ENCODE peak calls at places on chromosomes 5 and 9, in eight cellular contexts. One of them, this sample, is unnamed.

GRCh38 chr9:24257726-24258125 is 288.0 kb downstream of the IZUMO3 start:
- DNase-seq in A549: no peak
- DNase-seq in progenitor cell of endocrine pancreas: no peak
- DNase-seq in colonic mucosa: no peak
- DNase-seq in astrocyte of the spinal cord: peak
- DNase-seq in heart right ventricle: no peak
- DNase-seq in HFF-Myc: no peak
- DNase-seq in CD8-positive, alpha-beta T cell: no peak
- DNase-seq in this sample: no peak

GRCh38 chr9:115758441-115758840 is 395.1 kb upstream of the PAPPA start:
- DNase-seq in A549: no peak
- DNase-seq in progenitor cell of endocrine pancreas: no peak
- DNase-seq in colonic mucosa: no peak
- DNase-seq in astrocyte of the spinal cord: no peak
- DNase-seq in heart right ventricle: no peak
- DNase-seq in HFF-Myc: no peak
- DNase-seq in CD8-positive, alpha-beta T cell: no peak
- DNase-seq in this sample: no peak

GRCh38 chr9:41229408-41230401 is 40.6 kb upstream of the ZNG1F start:
- DNase-seq in A549: peak
- DNase-seq in progenitor cell of endocrine pancreas: no peak
- DNase-seq in colonic mucosa: no peak
- DNase-seq in astrocyte of the spinal cord: peak
- DNase-seq in heart right ventricle: no peak
- DNase-seq in HFF-Myc: no peak
- DNase-seq in CD8-positive, alpha-beta T cell: no peak
- DNase-seq in this sample: no peak

GRCh38 chr9:107751522-107752235 is 262.1 kb upstream of the KLF4 start:
- DNase-seq in A549: peak
- DNase-seq in progenitor cell of endocrine pancreas: no peak
- DNase-seq in colonic mucosa: peak
- DNase-seq in astrocyte of the spinal cord: peak
- DNase-seq in heart right ventricle: no peak
- DNase-seq in HFF-Myc: no peak
- DNase-seq in CD8-positive, alpha-beta T cell: no peak
- DNase-seq in this sample: peak

GRCh38 chr9:116715751-116716150 is 28.6 kb downstream of the TRIM32 start:
- DNase-seq in A549: no peak
- DNase-seq in progenitor cell of endocrine pancreas: no peak
- DNase-seq in colonic mucosa: no peak
- DNase-seq in astrocyte of the spinal cord: no peak
- DNase-seq in heart right ventricle: no peak
- DNase-seq in HFF-Myc: no peak
- DNase-seq in CD8-positive, alpha-beta T cell: no peak
- DNase-seq in this sample: no peak

GRCh38 chr9:70480405-70480980 is 66.0 kb upstream of the KLF9 start:
- DNase-seq in A549: no peak
- DNase-seq in progenitor cell of endocrine pancreas: no peak
- DNase-seq in colonic mucosa: peak
- DNase-seq in astrocyte of the spinal cord: peak
- DNase-seq in heart right ventricle: peak
- DNase-seq in HFF-Myc: no peak
- DNase-seq in CD8-positive, alpha-beta T cell: no peak
- DNase-seq in this sample: peak

GRCh38 chr9:38162332-38162985 is 93.4 kb upstream of the SHB start:
- DNase-seq in A549: no peak
- DNase-seq in progenitor cell of endocrine pancreas: no peak
- DNase-seq in colonic mucosa: no peak
- DNase-seq in astrocyte of the spinal cord: no peak
- DNase-seq in heart right ventricle: no peak
- DNase-seq in HFF-Myc: no peak
- DNase-seq in CD8-positive, alpha-beta T cell: no peak
- DNase-seq in this sample: no peak

GRCh38 chr9:81716409-81716808 is 27.1 kb upstream of the TLE1 start:
- DNase-seq in A549: no peak
- DNase-seq in progenitor cell of endocrine pancreas: no peak
- DNase-seq in colonic mucosa: peak
- DNase-seq in astrocyte of the spinal cord: no peak
- DNase-seq in heart right ventricle: no peak
- DNase-seq in HFF-Myc: no peak
- DNase-seq in CD8-positive, alpha-beta T cell: no peak
- DNase-seq in this sample: no peak

GRCh38 chr5:142397178-142397577 is 72.4 kb upstream of the SPRY4 start:
- DNase-seq in A549: no peak
- DNase-seq in progenitor cell of endocrine pancreas: no peak
- DNase-seq in colonic mucosa: no peak
- DNase-seq in astrocyte of the spinal cord: no peak
- DNase-seq in heart right ventricle: no peak
- DNase-seq in HFF-Myc: no peak
- DNase-seq in CD8-positive, alpha-beta T cell: no peak
- DNase-seq in this sample: no peak

GRCh38 chr9:76996700-76997099 is 22.8 kb upstream of the FOXB2 start:
- DNase-seq in A549: peak
- DNase-seq in progenitor cell of endocrine pancreas: no peak
- DNase-seq in colonic mucosa: no peak
- DNase-seq in astrocyte of the spinal cord: no peak
- DNase-seq in heart right ventricle: peak
- DNase-seq in HFF-Myc: no peak
- DNase-seq in CD8-positive, alpha-beta T cell: no peak
- DNase-seq in this sample: peak
- TF ChIP-seq CTCF in A549: peak
- TF ChIP-seq CTCF in progenitor cell of endocrine pancreas: peak
- TF ChIP-seq CTCF in colonic mucosa: peak
- TF ChIP-seq CTCF in astrocyte of the spinal cord: peak
- TF ChIP-seq CTCF in heart right ventricle: peak
- TF ChIP-seq CTCF in HFF-Myc: peak
- TF ChIP-seq CTCF in CD8-positive, alpha-beta T cell: no peak
- TF ChIP-seq CTCF in this sample: peak

GRCh38 chr5:136780518-136780917 is 415.2 kb upstream of the TRPC7 start:
- DNase-seq in A549: peak
- DNase-seq in progenitor cell of endocrine pancreas: no peak
- DNase-seq in colonic mucosa: no peak
- DNase-seq in astrocyte of the spinal cord: no peak
- DNase-seq in heart right ventricle: no peak
- DNase-seq in HFF-Myc: no peak
- DNase-seq in CD8-positive, alpha-beta T cell: no peak
- DNase-seq in this sample: no peak
- TF ChIP-seq CTCF in A549: peak
- TF ChIP-seq CTCF in progenitor cell of endocrine pancreas: no peak
- TF ChIP-seq CTCF in colonic mucosa: no peak
- TF ChIP-seq CTCF in astrocyte of the spinal cord: no peak
- TF ChIP-seq CTCF in heart right ventricle: no peak
- TF ChIP-seq CTCF in HFF-Myc: no peak
- TF ChIP-seq CTCF in CD8-positive, alpha-beta T cell: no peak
- TF ChIP-seq CTCF in this sample: no peak

DNA sequence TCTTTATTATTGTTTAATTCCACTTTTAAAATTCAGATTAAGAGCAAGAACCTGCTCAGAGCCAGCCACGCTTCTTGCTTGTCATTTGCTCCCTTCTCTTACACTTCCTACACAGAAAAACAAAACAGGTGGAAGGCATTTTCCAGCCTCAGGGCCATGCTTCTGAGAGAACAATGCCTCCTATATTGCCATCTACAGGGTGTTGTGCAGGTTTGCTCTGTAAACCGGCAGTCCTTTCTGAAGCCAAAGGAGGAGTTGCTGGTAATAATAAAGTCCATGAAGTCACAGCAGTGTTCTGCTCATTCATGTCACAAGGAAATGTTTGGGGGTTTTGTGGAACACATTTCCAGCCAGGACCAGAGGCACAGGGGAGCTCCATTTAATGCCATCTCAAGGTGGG is 16.1 kb upstream of the PRLR start:
- DNase-seq in A549: no peak
- DNase-seq in progenitor cell of endocrine pancreas: no peak
- DNase-seq in colonic mucosa: peak
- DNase-seq in astrocyte of the spinal cord: no peak
- DNase-seq in heart right ventricle: no peak
- DNase-seq in HFF-Myc: no peak
- DNase-seq in CD8-positive, alpha-beta T cell: no peak
- DNase-seq in this sample: no peak
- TF ChIP-seq CTCF in A549: no peak
- TF ChIP-seq CTCF in progenitor cell of endocrine pancreas: peak
- TF ChIP-seq CTCF in colonic mucosa: peak
- TF ChIP-seq CTCF in astrocyte of the spinal cord: no peak
- TF ChIP-seq CTCF in heart right ventricle: no peak
- TF ChIP-seq CTCF in HFF-Myc: no peak
- TF ChIP-seq CTCF in CD8-positive, alpha-beta T cell: no peak
- TF ChIP-seq CTCF in this sample: no peak

GRCh38 chr9:119701651-119702050 is 332.4 kb upstream of the BRINP1 start:
- DNase-seq in A549: no peak
- DNase-seq in progenitor cell of endocrine pancreas: no peak
- DNase-seq in colonic mucosa: no peak
- DNase-seq in astrocyte of the spinal cord: no peak
- DNase-seq in heart right ventricle: no peak
- DNase-seq in HFF-Myc: no peak
- DNase-seq in CD8-positive, alpha-beta T cell: no peak
- DNase-seq in this sample: no peak
- TF ChIP-seq CTCF in A549: no peak
- TF ChIP-seq CTCF in progenitor cell of endocrine pancreas: no peak
- TF ChIP-seq CTCF in colonic mucosa: no peak
- TF ChIP-seq CTCF in astrocyte of the spinal cord: no peak
- TF ChIP-seq CTCF in heart right ventricle: no peak
- TF ChIP-seq CTCF in HFF-Myc: no peak
- TF ChIP-seq CTCF in CD8-positive, alpha-beta T cell: no peak
- TF ChIP-seq CTCF in this sample: no peak

DNA sequence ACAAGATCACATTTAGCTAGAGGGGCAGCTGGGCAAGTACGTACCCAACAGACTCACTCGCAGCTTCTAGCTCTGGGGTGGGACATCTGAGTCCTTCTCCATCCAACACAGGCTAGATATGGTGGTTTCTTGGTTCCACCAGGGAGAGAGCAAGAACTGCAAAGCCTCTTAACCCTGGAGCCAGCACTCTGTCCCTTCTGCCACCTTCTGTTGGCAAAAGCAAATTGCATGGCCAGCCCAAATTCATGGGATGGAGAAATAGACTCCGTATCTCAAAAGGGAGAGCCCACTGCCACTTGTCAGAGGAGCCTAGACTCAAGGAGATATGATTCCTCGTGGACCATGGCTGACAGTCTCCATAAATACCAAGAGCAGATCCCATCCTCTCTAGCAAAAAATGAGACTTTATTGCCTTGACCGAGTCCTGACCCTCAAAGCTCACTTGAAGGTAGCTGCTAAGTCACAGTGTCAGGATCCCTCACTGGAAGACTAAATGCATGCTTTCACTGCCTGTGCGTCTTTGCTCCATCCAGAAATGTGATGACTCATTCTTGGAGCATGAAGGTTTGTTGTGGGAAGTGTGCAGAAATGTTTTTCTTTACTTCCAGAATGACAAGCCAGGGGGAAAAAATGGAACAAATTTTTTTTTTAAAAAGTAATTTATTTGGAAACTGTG is 28.8 kb upstream of the ROR2 start:
- DNase-seq in A549: peak
- DNase-seq in progenitor cell of endocrine pancreas: no peak
- DNase-seq in colonic mucosa: no peak
- DNase-seq in astrocyte of the spinal cord: peak
- DNase-seq in heart right ventricle: no peak
- DNase-seq in HFF-Myc: peak
- DNase-seq in CD8-positive, alpha-beta T cell: no peak
- DNase-seq in this sample: peak
- TF ChIP-seq CTCF in A549: peak
- TF ChIP-seq CTCF in progenitor cell of endocrine pancreas: peak
- TF ChIP-seq CTCF in colonic mucosa: no peak
- TF ChIP-seq CTCF in astrocyte of the spinal cord: peak
- TF ChIP-seq CTCF in heart right ventricle: peak
- TF ChIP-seq CTCF in HFF-Myc: peak
- TF ChIP-seq CTCF in CD8-positive, alpha-beta T cell: no peak
- TF ChIP-seq CTCF in this sample: no peak

GRCh38 chr9:4750021-4750673 is 9.1 kb upstream of the AK3 start:
- DNase-seq in A549: peak
- DNase-seq in progenitor cell of endocrine pancreas: no peak
- DNase-seq in colonic mucosa: no peak
- DNase-seq in astrocyte of the spinal cord: peak
- DNase-seq in heart right ventricle: no peak
- DNase-seq in HFF-Myc: no peak
- DNase-seq in CD8-positive, alpha-beta T cell: no peak
- DNase-seq in this sample: no peak
- TF ChIP-seq CTCF in A549: peak
- TF ChIP-seq CTCF in progenitor cell of endocrine pancreas: peak
- TF ChIP-seq CTCF in colonic mucosa: peak
- TF ChIP-seq CTCF in astrocyte of the spinal cord: peak
- TF ChIP-seq CTCF in heart right ventricle: peak
- TF ChIP-seq CTCF in HFF-Myc: peak
- TF ChIP-seq CTCF in CD8-positive, alpha-beta T cell: peak
- TF ChIP-seq CTCF in this sample: no peak

GRCh38 chr9:91192785-91193657 is 168.7 kb downstream of the AUH start:
- DNase-seq in A549: peak
- DNase-seq in progenitor cell of endocrine pancreas: peak
- DNase-seq in colonic mucosa: peak
- DNase-seq in astrocyte of the spinal cord: peak
- DNase-seq in heart right ventricle: peak
- DNase-seq in HFF-Myc: peak
- DNase-seq in CD8-positive, alpha-beta T cell: peak
- DNase-seq in this sample: peak
- TF ChIP-seq CTCF in A549: peak
- TF ChIP-seq CTCF in progenitor cell of endocrine pancreas: peak
- TF ChIP-seq CTCF in colonic mucosa: no peak
- TF ChIP-seq CTCF in astrocyte of the spinal cord: peak
- TF ChIP-seq CTCF in heart right ventricle: peak
- TF ChIP-seq CTCF in HFF-Myc: no peak
- TF ChIP-seq CTCF in CD8-positive, alpha-beta T cell: no peak
- TF ChIP-seq CTCF in this sample: no peak

GRCh38 chr9:78664370-78664769 is 367.4 kb downstream of the PSAT1 start:
- DNase-seq in A549: no peak
- DNase-seq in progenitor cell of endocrine pancreas: no peak
- DNase-seq in colonic mucosa: no peak
- DNase-seq in astrocyte of the spinal cord: no peak
- DNase-seq in heart right ventricle: no peak
- DNase-seq in HFF-Myc: no peak
- DNase-seq in CD8-positive, alpha-beta T cell: no peak
- DNase-seq in this sample: no peak
- TF ChIP-seq CTCF in A549: no peak
- TF ChIP-seq CTCF in progenitor cell of endocrine pancreas: no peak
- TF ChIP-seq CTCF in colonic mucosa: no peak
- TF ChIP-seq CTCF in astrocyte of the spinal cord: no peak
- TF ChIP-seq CTCF in heart right ventricle: no peak
- TF ChIP-seq CTCF in HFF-Myc: no peak
- TF ChIP-seq CTCF in CD8-positive, alpha-beta T cell: no peak
- TF ChIP-seq CTCF in this sample: no peak

GRCh38 chr5:177403194-177403825 is 2.8 kb upstream of the PFN3 start:
- DNase-seq in A549: peak
- DNase-seq in progenitor cell of endocrine pancreas: no peak
- DNase-seq in colonic mucosa: no peak
- DNase-seq in astrocyte of the spinal cord: no peak
- DNase-seq in heart right ventricle: no peak
- DNase-seq in HFF-Myc: no peak
- DNase-seq in CD8-positive, alpha-beta T cell: peak
- DNase-seq in this sample: peak

GRCh38 chr5:177403826-177404640 is 3.6 kb upstream of the PFN3 start:
- DNase-seq in A549: peak
- DNase-seq in progenitor cell of endocrine pancreas: peak
- DNase-seq in colonic mucosa: peak
- DNase-seq in astrocyte of the spinal cord: peak
- DNase-seq in heart right ventricle: peak
- DNase-seq in HFF-Myc: no peak
- DNase-seq in CD8-positive, alpha-beta T cell: peak
- DNase-seq in this sample: peak

GRCh38 chr5:177399903-177400868 is at the start of gene PFN3:
- DNase-seq in A549: no peak
- DNase-seq in progenitor cell of endocrine pancreas: no peak
- DNase-seq in colonic mucosa: peak
- DNase-seq in astrocyte of the spinal cord: peak
- DNase-seq in heart right ventricle: no peak
- DNase-seq in HFF-Myc: no peak
- DNase-seq in CD8-positive, alpha-beta T cell: no peak
- DNase-seq in this sample: no peak

GRCh38 chr5:177404641-177405134 is 4.2 kb upstream of the PFN3 start:
- DNase-seq in A549: no peak
- DNase-seq in progenitor cell of endocrine pancreas: no peak
- DNase-seq in colonic mucosa: no peak
- DNase-seq in astrocyte of the spinal cord: no peak
- DNase-seq in heart right ventricle: no peak
- DNase-seq in HFF-Myc: no peak
- DNase-seq in CD8-positive, alpha-beta T cell: no peak
- DNase-seq in this sample: no peak

GRCh38 chr5:177402271-177403043 is 2.0 kb upstream of the PFN3 start:
- DNase-seq in A549: peak
- DNase-seq in progenitor cell of endocrine pancreas: peak
- DNase-seq in colonic mucosa: peak
- DNase-seq in astrocyte of the spinal cord: no peak
- DNase-seq in heart right ventricle: no peak
- DNase-seq in HFF-Myc: no peak
- DNase-seq in CD8-positive, alpha-beta T cell: peak
- DNase-seq in this sample: peak
- TF ChIP-seq CTCF in A549: peak
- TF ChIP-seq CTCF in progenitor cell of endocrine pancreas: peak
- TF ChIP-seq CTCF in colonic mucosa: peak
- TF ChIP-seq CTCF in astrocyte of the spinal cord: peak
- TF ChIP-seq CTCF in heart right ventricle: peak
- TF ChIP-seq CTCF in HFF-Myc: peak
- TF ChIP-seq CTCF in CD8-positive, alpha-beta T cell: no peak
- TF ChIP-seq CTCF in this sample: peak

This sample was measured in Calu3.